ENCODE peak calls at places on chromosomes 12 and 14, in eight cellular contexts. One of them, this sample, is unnamed.

GRCh38 chr12:92398565-92399309 is 253.1 kb upstream of the BTG1 start:
- DNase-seq in H9: no peak
- DNase-seq in mammary epithelial cell: no peak
- DNase-seq in PC-3: no peak
- DNase-seq in PC-9: no peak
- DNase-seq in endothelial cell of umbilical vein: no peak
- DNase-seq in GM23338: no peak
- DNase-seq in neuronal stem cell: no peak
- DNase-seq in this sample: no peak

GRCh38 chr12:48717252-48717695 is 767 bp upstream of the CCNT1 start:
- DNase-seq in H9: no peak
- DNase-seq in mammary epithelial cell: peak; percentile 18
- DNase-seq in PC-3: no peak
- DNase-seq in PC-9: no peak
- DNase-seq in endothelial cell of umbilical vein: peak; percentile 33
- DNase-seq in GM23338: peak; percentile 19
- DNase-seq in neuronal stem cell: peak; percentile 15
- DNase-seq in this sample: peak; percentile 38

GRCh38 chr12:126747530-126748149 is 1519.3 kb upstream of the TMEM132C start:
- DNase-seq in H9: peak; percentile 76
- DNase-seq in mammary epithelial cell: no peak
- DNase-seq in PC-3: peak; percentile 66
- DNase-seq in PC-9: no peak
- DNase-seq in endothelial cell of umbilical vein: no peak
- DNase-seq in GM23338: peak; percentile 40
- DNase-seq in neuronal stem cell: no peak
- DNase-seq in this sample: peak; percentile 45

GRCh38 chr12:27710592-27711311 is at the start of gene MRPS35:
- DNase-seq in H9: peak; percentile 91
- DNase-seq in mammary epithelial cell: peak; percentile 91
- DNase-seq in PC-3: peak; percentile 95
- DNase-seq in PC-9: peak; percentile 72
- DNase-seq in endothelial cell of umbilical vein: peak; percentile 94
- DNase-seq in GM23338: peak; percentile 88
- DNase-seq in neuronal stem cell: peak; percentile 75
- DNase-seq in this sample: peak; percentile 97

GRCh38 chr12:111227476-111228420 is 141.1 kb downstream of the PHETA1 start:
- DNase-seq in H9: no peak
- DNase-seq in mammary epithelial cell: peak; percentile 4
- DNase-seq in PC-3: no peak
- DNase-seq in PC-9: no peak
- DNase-seq in endothelial cell of umbilical vein: no peak
- DNase-seq in GM23338: no peak
- DNase-seq in neuronal stem cell: no peak
- DNase-seq in this sample: no peak

GRCh38 chr14:26394114-26394855 is 203.5 kb downstream of the NOVA1 start:
- DNase-seq in H9: peak; percentile 34
- DNase-seq in mammary epithelial cell: no peak
- DNase-seq in PC-3: peak; percentile 59
- DNase-seq in PC-9: peak; percentile 93
- DNase-seq in endothelial cell of umbilical vein: peak; percentile 19
- DNase-seq in GM23338: peak; percentile 43
- DNase-seq in neuronal stem cell: peak; percentile 9
- DNase-seq in this sample: peak; percentile 47

GRCh38 chr14:95040723-95041476 is 116.4 kb downstream of the DICER1 start:
- DNase-seq in H9: peak; percentile 14
- DNase-seq in mammary epithelial cell: no peak
- DNase-seq in PC-3: no peak
- DNase-seq in PC-9: no peak
- DNase-seq in endothelial cell of umbilical vein: no peak
- DNase-seq in GM23338: no peak
- DNase-seq in neuronal stem cell: no peak
- DNase-seq in this sample: peak; percentile 9

GRCh38 chr12:91813701-91814100 is 331.9 kb downstream of the BTG1 start:
- DNase-seq in H9: no peak
- DNase-seq in mammary epithelial cell: peak; percentile 69
- DNase-seq in PC-3: peak; percentile 27
- DNase-seq in PC-9: no peak
- DNase-seq in endothelial cell of umbilical vein: no peak
- DNase-seq in GM23338: no peak
- DNase-seq in neuronal stem cell: no peak
- DNase-seq in this sample: peak; percentile 61

GRCh38 chr14:34539407-34540180 is at the start of gene EAPP:
- DNase-seq in H9: peak; percentile 98
- DNase-seq in mammary epithelial cell: peak; percentile 96
- DNase-seq in PC-3: peak; percentile 98
- DNase-seq in PC-9: peak; percentile 86
- DNase-seq in endothelial cell of umbilical vein: peak; percentile 96
- DNase-seq in GM23338: peak; percentile 99
- DNase-seq in neuronal stem cell: peak; percentile 91
- DNase-seq in this sample: peak; percentile 99

GRCh38 chr12:86914716-86915115 is 658.5 kb upstream of the MGAT4C start:
- DNase-seq in H9: no peak
- DNase-seq in mammary epithelial cell: peak; percentile 32
- DNase-seq in PC-3: peak; percentile 61
- DNase-seq in PC-9: peak; percentile 36
- DNase-seq in endothelial cell of umbilical vein: peak; percentile 69
- DNase-seq in GM23338: peak; percentile 67
- DNase-seq in neuronal stem cell: peak; percentile 23
- DNase-seq in this sample: peak; percentile 53

GRCh38 chr12:51591020-51591901 is at the start of gene SCN8A:
- DNase-seq in H9: peak; percentile 90
- DNase-seq in mammary epithelial cell: no peak
- DNase-seq in PC-3: peak; percentile 63
- DNase-seq in PC-9: no peak
- DNase-seq in endothelial cell of umbilical vein: peak; percentile 24
- DNase-seq in GM23338: peak; percentile 87
- DNase-seq in neuronal stem cell: peak; percentile 78
- DNase-seq in this sample: peak; percentile 89

GRCh38 chr14:86973177-86973576 is 1019.8 kb downstream of the GALC start:
- DNase-seq in H9: no peak
- DNase-seq in mammary epithelial cell: no peak
- DNase-seq in PC-3: no peak
- DNase-seq in PC-9: no peak
- DNase-seq in endothelial cell of umbilical vein: no peak
- DNase-seq in GM23338: no peak
- DNase-seq in neuronal stem cell: no peak
- DNase-seq in this sample: no peak

GRCh38 chr12:10361084-10361483 is 28.8 kb downstream of the KLRK1 start:
- DNase-seq in H9: peak; percentile 85
- DNase-seq in mammary epithelial cell: peak; percentile 90
- DNase-seq in PC-3: peak; percentile 8
- DNase-seq in PC-9: no peak
- DNase-seq in endothelial cell of umbilical vein: no peak
- DNase-seq in GM23338: peak; percentile 74
- DNase-seq in neuronal stem cell: no peak
- DNase-seq in this sample: no peak

DNA sequence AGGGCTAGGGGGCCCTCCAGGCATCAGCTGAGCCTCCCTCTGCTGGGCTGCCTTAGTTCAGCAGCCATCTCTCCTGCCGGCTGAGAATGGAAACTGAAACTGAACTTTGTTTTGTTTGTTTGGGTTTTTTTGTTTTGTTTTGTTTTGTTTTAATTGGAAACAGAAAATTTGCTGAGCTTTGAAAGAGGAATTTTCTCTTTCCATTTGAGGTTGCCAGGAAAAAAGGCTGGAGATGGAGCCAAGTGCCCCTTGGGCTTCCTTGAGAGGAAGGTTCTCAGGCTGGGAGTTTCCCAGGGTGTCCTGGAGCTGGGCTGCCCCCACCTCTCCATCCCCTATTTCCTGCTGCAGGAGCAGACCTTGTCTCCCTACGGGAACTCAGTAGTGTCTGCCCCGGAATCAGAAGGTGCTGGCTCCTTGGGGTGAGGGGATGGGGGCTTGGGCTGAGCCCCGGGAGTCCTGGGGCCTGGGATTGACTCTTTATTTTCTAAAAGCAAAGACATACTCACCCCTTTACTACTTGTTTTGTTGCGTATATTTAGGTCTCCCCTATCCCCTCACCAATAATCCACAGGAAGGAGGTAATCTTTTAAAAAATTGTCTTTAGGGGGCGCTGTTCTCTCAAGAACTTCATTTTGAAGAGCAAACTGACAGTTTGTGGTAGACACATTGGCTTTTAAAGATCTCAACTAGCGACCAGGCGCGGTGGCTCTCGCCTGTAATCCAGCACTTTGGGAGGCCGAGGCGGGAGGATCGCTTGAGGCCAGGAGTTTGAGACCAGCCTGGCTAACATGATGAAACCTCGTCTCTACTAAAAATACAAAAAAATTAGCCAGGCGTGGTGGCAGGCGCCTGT is 21.3 kb upstream of the OASL start:
- DNase-seq in H9: peak; percentile 83
- DNase-seq in mammary epithelial cell: no peak
- DNase-seq in PC-3: peak; percentile 75
- DNase-seq in PC-9: no peak
- DNase-seq in endothelial cell of umbilical vein: peak; percentile 78
- DNase-seq in GM23338: peak; percentile 96
- DNase-seq in neuronal stem cell: peak; percentile 29
- DNase-seq in this sample: peak; percentile 77
- H2AFZ ChIP-seq in H9: peak overlapping the region; percentile 34
- H2AFZ ChIP-seq in mammary epithelial cell: peak overlapping the region; percentile 85
- H2AFZ ChIP-seq in PC-3: peak overlapping the region; percentile 78
- H2AFZ ChIP-seq in PC-9: peak overlapping the region; percentile 73
- H2AFZ ChIP-seq in endothelial cell of umbilical vein: peak overlapping the region; percentile 91
- H2AFZ ChIP-seq in GM23338: peak overlapping the region; percentile 35
- H2AFZ ChIP-seq in neuronal stem cell: peak overlapping the region; percentile 82
- H2AFZ ChIP-seq in this sample: peak overlapping the region; percentile 99

DNA sequence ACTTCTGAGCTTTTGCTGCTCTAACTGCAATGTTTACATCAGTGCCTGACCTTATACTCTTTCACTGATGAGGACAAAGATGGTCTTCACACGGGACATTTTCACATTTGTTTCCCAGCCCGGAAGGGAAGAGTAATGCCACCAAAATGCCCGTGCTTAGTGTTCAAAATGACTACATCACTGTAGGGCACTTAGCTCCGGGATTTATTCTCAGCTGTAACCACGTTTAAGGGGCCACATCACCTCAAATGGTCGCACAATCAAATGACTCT is 2.9 kb downstream of the GSG1 start:
- DNase-seq in H9: no peak
- DNase-seq in mammary epithelial cell: no peak
- DNase-seq in PC-3: no peak
- DNase-seq in PC-9: no peak
- DNase-seq in endothelial cell of umbilical vein: no peak
- DNase-seq in GM23338: no peak
- DNase-seq in neuronal stem cell: no peak
- DNase-seq in this sample: peak; percentile 62
- H2AFZ ChIP-seq in H9: no peak overlapping the region
- H2AFZ ChIP-seq in mammary epithelial cell: peak overlapping the region; percentile 23
- H2AFZ ChIP-seq in PC-3: peak overlapping the region; percentile 25
- H2AFZ ChIP-seq in PC-9: no peak overlapping the region
- H2AFZ ChIP-seq in endothelial cell of umbilical vein: no peak overlapping the region
- H2AFZ ChIP-seq in GM23338: peak overlapping the region; percentile 87
- H2AFZ ChIP-seq in neuronal stem cell: peak overlapping the region; percentile 99
- H2AFZ ChIP-seq in this sample: peak overlapping the region; percentile 25

GRCh38 chr12:21672151-21672550 is 14.5 kb upstream of the LDHB start:
- DNase-seq in H9: no peak
- DNase-seq in mammary epithelial cell: no peak
- DNase-seq in PC-3: peak; percentile 37
- DNase-seq in PC-9: peak; percentile 54
- DNase-seq in endothelial cell of umbilical vein: no peak
- DNase-seq in GM23338: no peak
- DNase-seq in neuronal stem cell: no peak
- DNase-seq in this sample: no peak

GRCh38 chr12:21662122-21662792 is 4.6 kb upstream of the LDHB start:
- DNase-seq in H9: no peak
- DNase-seq in mammary epithelial cell: no peak
- DNase-seq in PC-3: no peak
- DNase-seq in PC-9: no peak
- DNase-seq in endothelial cell of umbilical vein: no peak
- DNase-seq in GM23338: no peak
- DNase-seq in neuronal stem cell: no peak
- DNase-seq in this sample: no peak

GRCh38 chr12:21665816-21666215 is 8.2 kb upstream of the LDHB start:
- DNase-seq in H9: no peak
- DNase-seq in mammary epithelial cell: no peak
- DNase-seq in PC-3: no peak
- DNase-seq in PC-9: no peak
- DNase-seq in endothelial cell of umbilical vein: no peak
- DNase-seq in GM23338: no peak
- DNase-seq in neuronal stem cell: no peak
- DNase-seq in this sample: no peak

DNA sequence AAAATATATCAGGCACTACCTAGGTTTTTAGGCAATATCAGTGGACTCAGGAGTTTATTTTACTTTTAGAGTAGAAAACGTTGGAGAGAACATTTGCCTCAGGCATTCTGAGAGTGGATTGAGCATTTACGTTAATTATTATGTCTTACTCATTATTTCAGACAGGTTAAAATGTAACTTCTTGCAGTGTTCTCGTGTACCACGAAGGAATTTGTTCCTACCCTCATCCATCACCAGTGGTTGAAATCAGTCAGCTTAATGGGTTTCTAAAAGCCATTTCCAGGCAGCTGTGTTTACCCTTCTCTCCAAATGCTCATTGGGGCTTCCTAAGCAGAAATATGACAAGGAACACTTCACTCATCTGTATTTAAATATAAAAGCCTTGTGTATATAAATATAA is 9.1 kb upstream of the LDHB start:
- DNase-seq in H9: no peak
- DNase-seq in mammary epithelial cell: no peak
- DNase-seq in PC-3: no peak
- DNase-seq in PC-9: no peak
- DNase-seq in endothelial cell of umbilical vein: no peak
- DNase-seq in GM23338: no peak
- DNase-seq in neuronal stem cell: no peak
- DNase-seq in this sample: no peak
- H2AFZ ChIP-seq in H9: no peak overlapping the region
- H2AFZ ChIP-seq in mammary epithelial cell: no peak overlapping the region
- H2AFZ ChIP-seq in PC-3: no peak overlapping the region
- H2AFZ ChIP-seq in PC-9: no peak overlapping the region
- H2AFZ ChIP-seq in endothelial cell of umbilical vein: no peak overlapping the region
- H2AFZ ChIP-seq in GM23338: no peak overlapping the region
- H2AFZ ChIP-seq in neuronal stem cell: no peak overlapping the region
- H2AFZ ChIP-seq in this sample: no peak overlapping the region

GRCh38 chr12:15880721-15881120 is 1.5 kb upstream of the STRAP start:
- DNase-seq in H9: no peak
- DNase-seq in mammary epithelial cell: no peak
- DNase-seq in PC-3: peak; percentile 10
- DNase-seq in PC-9: no peak
- DNase-seq in endothelial cell of umbilical vein: no peak
- DNase-seq in GM23338: no peak
- DNase-seq in neuronal stem cell: no peak
- DNase-seq in this sample: peak; percentile 34

GRCh38 chr12:15886372-15887042 is 4.3 kb downstream of the STRAP start:
- DNase-seq in H9: no peak
- DNase-seq in mammary epithelial cell: no peak
- DNase-seq in PC-3: peak; percentile 18
- DNase-seq in PC-9: no peak
- DNase-seq in endothelial cell of umbilical vein: peak; percentile 15
- DNase-seq in GM23338: no peak
- DNase-seq in neuronal stem cell: no peak
- DNase-seq in this sample: no peak

GRCh38 chr12:15879413-15879812 is 2.8 kb upstream of the STRAP start:
- DNase-seq in H9: no peak
- DNase-seq in mammary epithelial cell: no peak
- DNase-seq in PC-3: no peak
- DNase-seq in PC-9: no peak
- DNase-seq in endothelial cell of umbilical vein: no peak
- DNase-seq in GM23338: no peak
- DNase-seq in neuronal stem cell: no peak
- DNase-seq in this sample: no peak

GRCh38 chr12:15883536-15883935 is 1.3 kb downstream of the STRAP start:
- DNase-seq in H9: no peak
- DNase-seq in mammary epithelial cell: peak; percentile 24
- DNase-seq in PC-3: peak; percentile 6
- DNase-seq in PC-9: no peak
- DNase-seq in endothelial cell of umbilical vein: peak; percentile 33
- DNase-seq in GM23338: no peak
- DNase-seq in neuronal stem cell: no peak
- DNase-seq in this sample: peak; percentile 65

GRCh38 chr12:15882055-15882971 is at the start of gene STRAP:
- DNase-seq in H9: peak; percentile 99
- DNase-seq in mammary epithelial cell: peak; percentile 96
- DNase-seq in PC-3: peak; percentile 95
- DNase-seq in PC-9: peak; percentile 94
- DNase-seq in endothelial cell of umbilical vein: peak; percentile 99
- DNase-seq in GM23338: peak; percentile 97
- DNase-seq in neuronal stem cell: peak; percentile 95
- DNase-seq in this sample: peak; percentile 98
- H2AFZ ChIP-seq in H9: no peak within 1 kb of the TSS
- H2AFZ ChIP-seq in mammary epithelial cell: peak within 1 kb of the TSS; percentile 99
- H2AFZ ChIP-seq in PC-3: peak within 1 kb of the TSS; percentile 86
- H2AFZ ChIP-seq in PC-9: peak within 1 kb of the TSS; percentile 94
- H2AFZ ChIP-seq in endothelial cell of umbilical vein: peak within 1 kb of the TSS; percentile 61
- H2AFZ ChIP-seq in GM23338: peak within 1 kb of the TSS; percentile 76
- H2AFZ ChIP-seq in neuronal stem cell: peak within 1 kb of the TSS; percentile 87
- H2AFZ ChIP-seq in this sample: peak within 1 kb of the TSS; percentile 95